ENCODE peak calls at places on chromosomes 1 and 21, in five cellular contexts. One of them, this sample, is unnamed.
A peak's percentile ranks its signal among the peaks of the same experiment; 100 is the strongest.

GRCh38 chr21:43865471-43866181 is 603 bp downstream of the AGPAT3 start:
- DNase-seq in activated CD4-positive, alpha-beta T cell treated with anti-CD3 and anti-CD28 coated beads, Interleukin-2, amount 50 U/mL, for 24 hours: peak; percentile 21
- DNase-seq in T-helper 17 cell: peak; percentile 47
- DNase-seq in stimulated activated CD8-positive, alpha-beta memory T cell treated with anti-CD3 and anti-CD28 coated beads, Interleukin-4, amount 100 ng/mL, for 4 hours: peak; percentile 13
- DNase-seq in germinal center: peak; percentile 80
- DNase-seq in this sample: peak; percentile 19

GRCh38 chr21:43318841-43319781 is 107.8 kb downstream of the SIK1 start:
- DNase-seq in activated CD4-positive, alpha-beta T cell treated with anti-CD3 and anti-CD28 coated beads, Interleukin-2, amount 50 U/mL, for 24 hours: no peak
- DNase-seq in T-helper 17 cell: no peak
- DNase-seq in stimulated activated CD8-positive, alpha-beta memory T cell treated with anti-CD3 and anti-CD28 coated beads, Interleukin-4, amount 100 ng/mL, for 4 hours: no peak
- DNase-seq in germinal center: peak; percentile 22
- DNase-seq in this sample: no peak

GRCh38 chr1:156900896-156901589 is 7.5 kb downstream of the PEAR1 start:
- DNase-seq in activated CD4-positive, alpha-beta T cell treated with anti-CD3 and anti-CD28 coated beads, Interleukin-2, amount 50 U/mL, for 24 hours: no peak
- DNase-seq in T-helper 17 cell: no peak
- DNase-seq in stimulated activated CD8-positive, alpha-beta memory T cell treated with anti-CD3 and anti-CD28 coated beads, Interleukin-4, amount 100 ng/mL, for 4 hours: no peak
- DNase-seq in germinal center: no peak
- DNase-seq in this sample: no peak

GRCh38 chr21:17597680-17598079 is 15.0 kb downstream of the BTG3 start:
- DNase-seq in activated CD4-positive, alpha-beta T cell treated with anti-CD3 and anti-CD28 coated beads, Interleukin-2, amount 50 U/mL, for 24 hours: no peak
- DNase-seq in T-helper 17 cell: no peak
- DNase-seq in stimulated activated CD8-positive, alpha-beta memory T cell treated with anti-CD3 and anti-CD28 coated beads, Interleukin-4, amount 100 ng/mL, for 4 hours: no peak
- DNase-seq in germinal center: no peak
- DNase-seq in this sample: no peak

GRCh38 chr1:172486805-172487454 is 43.1 kb upstream of the PIGC start:
- DNase-seq in activated CD4-positive, alpha-beta T cell treated with anti-CD3 and anti-CD28 coated beads, Interleukin-2, amount 50 U/mL, for 24 hours: no peak
- DNase-seq in T-helper 17 cell: no peak
- DNase-seq in stimulated activated CD8-positive, alpha-beta memory T cell treated with anti-CD3 and anti-CD28 coated beads, Interleukin-4, amount 100 ng/mL, for 4 hours: no peak
- DNase-seq in germinal center: no peak
- DNase-seq in this sample: no peak

GRCh38 chr1:247474367-247474766 is 16.5 kb upstream of the OR2B11 start:
- DNase-seq in activated CD4-positive, alpha-beta T cell treated with anti-CD3 and anti-CD28 coated beads, Interleukin-2, amount 50 U/mL, for 24 hours: no peak
- DNase-seq in T-helper 17 cell: no peak
- DNase-seq in stimulated activated CD8-positive, alpha-beta memory T cell treated with anti-CD3 and anti-CD28 coated beads, Interleukin-4, amount 100 ng/mL, for 4 hours: no peak
- DNase-seq in germinal center: no peak
- DNase-seq in this sample: no peak

GRCh38 chr1:235468009-235468408 is 36.2 kb downstream of the B3GALNT2 start:
- DNase-seq in activated CD4-positive, alpha-beta T cell treated with anti-CD3 and anti-CD28 coated beads, Interleukin-2, amount 50 U/mL, for 24 hours: no peak
- DNase-seq in T-helper 17 cell: no peak
- DNase-seq in stimulated activated CD8-positive, alpha-beta memory T cell treated with anti-CD3 and anti-CD28 coated beads, Interleukin-4, amount 100 ng/mL, for 4 hours: no peak
- DNase-seq in germinal center: no peak
- DNase-seq in this sample: no peak

GRCh38 chr1:6052543-6053205 is 7.0 kb downstream of the KCNAB2 start:
- DNase-seq in activated CD4-positive, alpha-beta T cell treated with anti-CD3 and anti-CD28 coated beads, Interleukin-2, amount 50 U/mL, for 24 hours: no peak
- DNase-seq in T-helper 17 cell: peak; percentile 38
- DNase-seq in stimulated activated CD8-positive, alpha-beta memory T cell treated with anti-CD3 and anti-CD28 coated beads, Interleukin-4, amount 100 ng/mL, for 4 hours: no peak
- DNase-seq in germinal center: peak; percentile 53
- DNase-seq in this sample: no peak

GRCh38 chr1:5109652-5110051 is 455.2 kb downstream of the AJAP1 start:
- DNase-seq in activated CD4-positive, alpha-beta T cell treated with anti-CD3 and anti-CD28 coated beads, Interleukin-2, amount 50 U/mL, for 24 hours: no peak
- DNase-seq in T-helper 17 cell: no peak
- DNase-seq in stimulated activated CD8-positive, alpha-beta memory T cell treated with anti-CD3 and anti-CD28 coated beads, Interleukin-4, amount 100 ng/mL, for 4 hours: no peak
- DNase-seq in germinal center: no peak
- DNase-seq in this sample: no peak

GRCh38 chr1:226790545-226791181 is 51.6 kb upstream of the ITPKB start:
- DNase-seq in activated CD4-positive, alpha-beta T cell treated with anti-CD3 and anti-CD28 coated beads, Interleukin-2, amount 50 U/mL, for 24 hours: no peak
- DNase-seq in T-helper 17 cell: no peak
- DNase-seq in stimulated activated CD8-positive, alpha-beta memory T cell treated with anti-CD3 and anti-CD28 coated beads, Interleukin-4, amount 100 ng/mL, for 4 hours: no peak
- DNase-seq in germinal center: no peak
- DNase-seq in this sample: no peak

GRCh38 chr1:31152181-31152768 is 86.8 kb upstream of the PUM1 start:
- DNase-seq in activated CD4-positive, alpha-beta T cell treated with anti-CD3 and anti-CD28 coated beads, Interleukin-2, amount 50 U/mL, for 24 hours: no peak
- DNase-seq in T-helper 17 cell: no peak
- DNase-seq in stimulated activated CD8-positive, alpha-beta memory T cell treated with anti-CD3 and anti-CD28 coated beads, Interleukin-4, amount 100 ng/mL, for 4 hours: no peak
- DNase-seq in germinal center: no peak
- DNase-seq in this sample: no peak

GRCh38 chr1:196733091-196733970 is 41.3 kb upstream of the CFHR3 start:
- DNase-seq in activated CD4-positive, alpha-beta T cell treated with anti-CD3 and anti-CD28 coated beads, Interleukin-2, amount 50 U/mL, for 24 hours: no peak
- DNase-seq in T-helper 17 cell: no peak
- DNase-seq in stimulated activated CD8-positive, alpha-beta memory T cell treated with anti-CD3 and anti-CD28 coated beads, Interleukin-4, amount 100 ng/mL, for 4 hours: no peak
- DNase-seq in germinal center: no peak
- DNase-seq in this sample: no peak